ENCODE peak calls at places on chromosome 14, in five cellular contexts. F, P, K, N and I are unnamed samples.

GRCh38 chr14:90281261-90281660 is 24.9 kb downstream of the PSMC1 start:
- DNase-seq in F (no peak), P (peak), K (no peak), N (no peak), I (no peak)

GRCh38 chr14:23009939-23010718 is at the start of gene C14orf93:
- DNase-seq in F (no peak), P (peak), K (peak), N (peak), I (no peak)

GRCh38 chr14:81435578-81436295 is 35.6 kb upstream of the STON2 start:
- DNase-seq in F (no peak), P (no peak), K (no peak), N (no peak), I (no peak)

GRCh38 chr14:106586098-106586704 is 1059.8 kb downstream of the TMEM121 start:
- DNase-seq in F (no peak), P (no peak), K (no peak), N (no peak), I (no peak)

GRCh38 chr14:61525293-61526011 is 169.9 kb upstream of the HIF1A start:
- DNase-seq in F (peak), P (peak), K (peak), N (peak), I (no peak)

GRCh38 chr14:104681689-104682074 is 7.7 kb upstream of the INF2 start:
- DNase-seq in F (no peak), P (peak), K (peak), N (peak), I (no peak)

GRCh38 chr14:97120204-97121120 is 323.3 kb downstream of the VRK1 start:
- DNase-seq in F (no peak), P (no peak), K (no peak), N (no peak), I (no peak)

GRCh38 chr14:94345344-94346072 is 22.4 kb upstream of the SERPINA6 start:
- DNase-seq in F (no peak), P (peak), K (no peak), N (no peak), I (no peak)

GRCh38 chr14:65850429-65851145 is 438.1 kb downstream of the FUT8 start:
- DNase-seq in F (no peak), P (no peak), K (no peak), N (no peak), I (no peak)

GRCh38 chr14:69298131-69299071 is 38.4 kb downstream of the GALNT16 start:
- DNase-seq in F (no peak), P (no peak), K (no peak), N (no peak), I (no peak)

GRCh38 chr14:53146739-53147138 is 6.4 kb downstream of the DDHD1 start:
- DNase-seq in F (no peak), P (no peak), K (no peak), N (no peak), I (no peak)

GRCh38 chr14:102592969-102593840 is 756 bp downstream of the RCOR1 start:
- DNase-seq in F (no peak), P (peak), K (peak), N (peak), I (no peak)
- TF ChIP-seq CTCF in F (peak), P (peak), K (no peak), N (peak), I (no peak)

GRCh38 chr14:54739514-54739913 is 163.1 kb downstream of the GCH1 start:
- DNase-seq in F (no peak), P (no peak), K (no peak), N (no peak), I (no peak)
- TF ChIP-seq CTCF in F (no peak), P (no peak), K (no peak), N (no peak), I (no peak)

GRCh38 chr14:91417134-91417982 is at the start of gene CCDC88C:
- DNase-seq in F (no peak), P (no peak), K (no peak), N (peak), I (no peak)
- TF ChIP-seq CTCF in F (peak), P (no peak), K (no peak), N (no peak), I (peak)

DNA sequence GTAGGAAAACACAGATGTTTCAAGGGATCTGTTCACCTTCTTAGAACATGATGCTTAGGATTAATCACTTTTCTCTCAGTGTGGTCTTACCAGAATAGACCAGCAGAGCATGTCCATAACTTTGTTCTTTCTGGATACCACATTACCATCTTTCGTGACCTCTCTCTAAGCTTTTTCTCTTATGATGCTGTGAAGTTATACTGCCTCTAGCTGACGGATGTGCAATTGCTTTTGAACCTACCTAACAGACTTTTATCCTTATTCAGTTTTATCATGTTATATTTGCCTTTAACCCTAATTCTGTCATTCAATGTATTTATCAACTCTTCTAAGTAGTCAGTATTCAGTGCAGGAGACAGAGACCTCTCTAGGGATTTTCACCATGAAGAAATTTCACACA is 246.7 kb downstream of the DACT1 start:
- DNase-seq in F (no peak), P (no peak), K (no peak), N (no peak), I (no peak)
- TF ChIP-seq CTCF in F (peak), P (peak), K (no peak), N (no peak), I (peak)

DNA sequence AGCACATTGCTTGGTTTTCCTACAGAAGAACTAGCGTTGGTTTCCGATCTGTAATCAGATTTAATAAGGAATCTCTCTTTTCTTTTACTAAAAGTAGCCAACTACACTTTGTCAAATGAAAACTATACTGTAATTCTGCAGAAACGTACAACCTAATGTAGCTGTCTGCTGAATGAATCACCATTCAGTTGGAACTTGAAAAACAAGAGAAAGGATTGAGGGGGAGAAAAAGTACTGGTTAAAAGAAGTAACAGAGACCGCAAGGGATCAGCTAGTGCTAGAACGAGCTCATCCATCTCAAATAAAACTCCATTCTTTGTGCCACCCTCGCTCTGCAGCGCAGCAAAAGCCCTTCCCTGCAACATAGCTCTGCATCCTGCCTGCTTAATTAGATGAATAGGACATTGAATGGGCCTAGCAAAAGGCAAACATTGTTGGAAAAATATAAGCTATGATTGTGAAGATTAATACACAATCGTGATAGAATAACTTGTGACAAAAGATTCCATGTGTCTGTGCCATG is 2.6 kb downstream of the GARIN2 start:
- DNase-seq in F (no peak), P (peak), K (no peak), N (no peak), I (no peak)
- TF ChIP-seq CTCF in F (no peak), P (no peak), K (no peak), N (no peak), I (no peak)